ENCODE peak calls at places on chromosomes 4 and X, in eight cellular contexts. One of them, this sample, is unnamed.

GRCh38 chr4:3835527-3836040 is 69.4 kb downstream of the ADRA2C start:
- DNase-seq in effector memory CD8-positive, alpha-beta T cell: no peak
- DNase-seq in foreskin fibroblast: no peak
- DNase-seq in iris pigment epithelial cell: no peak
- DNase-seq in amniotic stem cell: no peak
- DNase-seq in sciatic nerve: no peak
- DNase-seq in COLO829: no peak
- DNase-seq in COR-L47: no peak
- DNase-seq in this sample: no peak

GRCh38 chr4:87093443-87094123 is 126.8 kb downstream of the KLHL8 start:
- DNase-seq in iris pigment epithelial cell: peak
- DNase-seq in COLO829: peak
- DNase-seq in foreskin fibroblast: no peak
- DNase-seq in COR-L47: peak
- DNase-seq in effector memory CD8-positive, alpha-beta T cell: peak
- DNase-seq in amniotic stem cell: no peak
- DNase-seq in sciatic nerve: no peak
- DNase-seq in this sample: peak

GRCh38 chr4:188008377-188008776 is 12.8 kb downstream of the ZFP42 start:
- DNase-seq in effector memory CD8-positive, alpha-beta T cell: no peak
- DNase-seq in COR-L47: no peak
- DNase-seq in amniotic stem cell: no peak
- DNase-seq in COLO829: no peak
- DNase-seq in foreskin fibroblast: peak
- DNase-seq in iris pigment epithelial cell: peak
- DNase-seq in sciatic nerve: no peak
- DNase-seq in this sample: peak

GRCh38 chr4:142202404-142203332 is 566.3 kb downstream of the IL15 start:
- DNase-seq in iris pigment epithelial cell: no peak
- DNase-seq in COLO829: no peak
- DNase-seq in sciatic nerve: no peak
- DNase-seq in foreskin fibroblast: no peak
- DNase-seq in effector memory CD8-positive, alpha-beta T cell: no peak
- DNase-seq in COR-L47: no peak
- DNase-seq in amniotic stem cell: no peak
- DNase-seq in this sample: no peak

GRCh38 chr4:13322681-13323101 is 161.4 kb downstream of the RAB28 start:
- DNase-seq in amniotic stem cell: no peak
- DNase-seq in COR-L47: no peak
- DNase-seq in COLO829: no peak
- DNase-seq in foreskin fibroblast: peak
- DNase-seq in effector memory CD8-positive, alpha-beta T cell: no peak
- DNase-seq in iris pigment epithelial cell: peak
- DNase-seq in sciatic nerve: no peak
- DNase-seq in this sample: peak

GRCh38 chr4:130563185-130563890 is 1467.4 kb downstream of the C4orf33 start:
- DNase-seq in iris pigment epithelial cell: peak
- DNase-seq in amniotic stem cell: peak
- DNase-seq in COR-L47: peak
- DNase-seq in effector memory CD8-positive, alpha-beta T cell: no peak
- DNase-seq in foreskin fibroblast: peak
- DNase-seq in sciatic nerve: peak
- DNase-seq in COLO829: peak
- DNase-seq in this sample: peak

GRCh38 chr4:128573781-128574508 is 235.6 kb upstream of the JADE1 start:
- DNase-seq in foreskin fibroblast: peak
- DNase-seq in sciatic nerve: no peak
- DNase-seq in effector memory CD8-positive, alpha-beta T cell: no peak
- DNase-seq in COR-L47: no peak
- DNase-seq in amniotic stem cell: peak
- DNase-seq in COLO829: peak
- DNase-seq in iris pigment epithelial cell: peak
- DNase-seq in this sample: peak

GRCh38 chr4:183355405-183355804 is 33.2 kb upstream of the CLDN24 start:
- DNase-seq in COLO829: peak
- DNase-seq in amniotic stem cell: no peak
- DNase-seq in iris pigment epithelial cell: peak
- DNase-seq in COR-L47: no peak
- DNase-seq in foreskin fibroblast: peak
- DNase-seq in effector memory CD8-positive, alpha-beta T cell: no peak
- DNase-seq in sciatic nerve: no peak
- DNase-seq in this sample: peak

GRCh38 chr4:19689511-19689910 is 562.2 kb upstream of the SLIT2 start:
- DNase-seq in sciatic nerve: no peak
- DNase-seq in foreskin fibroblast: peak
- DNase-seq in effector memory CD8-positive, alpha-beta T cell: no peak
- DNase-seq in COR-L47: no peak
- DNase-seq in amniotic stem cell: peak
- DNase-seq in iris pigment epithelial cell: peak
- DNase-seq in COLO829: peak
- DNase-seq in this sample: peak

GRCh38 chr4:86582453-86582852 is 11.7 kb upstream of the PTPN13 start:
- DNase-seq in COR-L47: no peak
- DNase-seq in amniotic stem cell: no peak
- DNase-seq in iris pigment epithelial cell: no peak
- DNase-seq in effector memory CD8-positive, alpha-beta T cell: no peak
- DNase-seq in COLO829: no peak
- DNase-seq in sciatic nerve: no peak
- DNase-seq in foreskin fibroblast: no peak
- DNase-seq in this sample: no peak

GRCh38 chrX:115625577-115626301 is 64.8 kb downstream of the PLS3 start:
- DNase-seq in sciatic nerve: no peak
- DNase-seq in COLO829: peak
- DNase-seq in effector memory CD8-positive, alpha-beta T cell: no peak
- DNase-seq in COR-L47: no peak
- DNase-seq in amniotic stem cell: no peak
- DNase-seq in iris pigment epithelial cell: peak
- DNase-seq in foreskin fibroblast: no peak
- DNase-seq in this sample: peak

GRCh38 chr4:74527049-74527448 is 82.1 kb downstream of the AREG start:
- DNase-seq in amniotic stem cell: no peak
- DNase-seq in COLO829: no peak
- DNase-seq in COR-L47: no peak
- DNase-seq in iris pigment epithelial cell: no peak
- DNase-seq in foreskin fibroblast: no peak
- DNase-seq in sciatic nerve: no peak
- DNase-seq in effector memory CD8-positive, alpha-beta T cell: no peak
- DNase-seq in this sample: no peak

This sample was measured in cardiac fibroblast.